ENCODE peak calls at places on chromosome 12, in four cellular contexts. O is K562, C is GM12878, B is HepG2. Y is an unnamed sample.

GRCh38 chr12:89571481-89572190 is 45.8 kb upstream of the POC1B start:
- DNase-seq in O (no peak), C (no peak), B (no peak), Y (no peak)

GRCh38 chr12:46110928-46111699 is 120.7 kb upstream of the SCAF11 start:
- DNase-seq in B (peak; percentile 60), C (no peak), O (no peak), Y (no peak)

GRCh38 chr12:65324056-65324455 is 45.6 kb downstream of the MSRB3 start:
- DNase-seq in B (no peak), C (no peak), O (no peak), Y (no peak)

GRCh38 chr12:20696181-20696580 is 1.0 kb downstream of the SLCO1C1 start:
- DNase-seq in C (no peak), O (no peak), B (no peak), Y (no peak)

GRCh38 chr12:55815473-55815872 is 2.1 kb downstream of the SARNP start:
- DNase-seq in C (no peak), O (no peak), B (no peak), Y (no peak)

GRCh38 chr12:10094648-10095047 is 4.1 kb downstream of the CLEC1A start:
- DNase-seq in O (no peak), B (no peak), C (no peak), Y (no peak)

GRCh38 chr12:14284189-14284722 is 81.2 kb upstream of the ATF7IP start:
- DNase-seq in O (peak; percentile 24), C (peak; percentile 40), B (no peak), Y (no peak)

GRCh38 chr12:45669093-45669492 is 60.4 kb upstream of the ARID2 start:
- DNase-seq in C (peak; percentile 68), O (no peak), B (no peak), Y (no peak)

GRCh38 chr12:26987634-26988424 is 26.4 kb downstream of the TM7SF3 start:
- DNase-seq in C (no peak), B (no peak), O (no peak), Y (no peak)

GRCh38 chr12:127165567-127166392 is 1101.2 kb upstream of the TMEM132C start:
- DNase-seq in C (no peak), B (peak; percentile 28), O (peak; percentile 92), Y (peak; percentile 93)

GRCh38 chr12:104790296-104791125 is 167.6 kb downstream of the SLC41A2 start:
- DNase-seq in C (peak; percentile 13), B (peak; percentile 5), O (peak; percentile 60), Y (peak; percentile 45)

GRCh38 chr12:11894890-11895289 is 175.8 kb upstream of the BCL2L14 start:
- DNase-seq in B (no peak), C (peak; percentile 31), O (no peak), Y (no peak)

GRCh38 chr12:51264297-51264696 is 5.9 kb downstream of the SMAGP start:
- DNase-seq in B (no peak), O (no peak), C (no peak), Y (no peak)

GRCh38 chr12:31008961-31009840 is 64.5 kb upstream of the DDX11 start:
- DNase-seq in B (no peak), C (no peak), O (no peak), Y (no peak)

GRCh38 chr12:110320548-110320947 is 39.5 kb downstream of the ATP2A2 start:
- DNase-seq in O (no peak), C (no peak), B (peak; percentile 31), Y (no peak)

GRCh38 chr12:92784795-92785562 is 82.2 kb downstream of the PLEKHG7 start:
- DNase-seq in O (peak; percentile 72), B (peak; percentile 85), C (peak; percentile 70), Y (peak; percentile 67)

GRCh38 chr12:99444859-99445316 is 202.7 kb upstream of the GARIN6 start:
- DNase-seq in C (no peak), O (no peak), B (no peak), Y (peak; percentile 19)

GRCh38 chr12:53051881-53052412 is 2.1 kb downstream of the TNS2 start:
- DNase-seq in O (no peak), C (no peak), B (no peak), Y (no peak)

GRCh38 chr12:111436811-111437210 is 31.1 kb downstream of the SH2B3 start:
- DNase-seq in C (no peak), O (no peak), B (no peak), Y (no peak)

GRCh38 chr12:76919388-76920181 is 40.8 kb upstream of the CSRP2 start:
- DNase-seq in B (no peak), O (no peak), C (no peak), Y (no peak)

GRCh38 chr12:95674088-95674595 is 116.4 kb downstream of the NTN4 start:
- DNase-seq in O (no peak), B (no peak), C (no peak), Y (no peak)

DNA sequence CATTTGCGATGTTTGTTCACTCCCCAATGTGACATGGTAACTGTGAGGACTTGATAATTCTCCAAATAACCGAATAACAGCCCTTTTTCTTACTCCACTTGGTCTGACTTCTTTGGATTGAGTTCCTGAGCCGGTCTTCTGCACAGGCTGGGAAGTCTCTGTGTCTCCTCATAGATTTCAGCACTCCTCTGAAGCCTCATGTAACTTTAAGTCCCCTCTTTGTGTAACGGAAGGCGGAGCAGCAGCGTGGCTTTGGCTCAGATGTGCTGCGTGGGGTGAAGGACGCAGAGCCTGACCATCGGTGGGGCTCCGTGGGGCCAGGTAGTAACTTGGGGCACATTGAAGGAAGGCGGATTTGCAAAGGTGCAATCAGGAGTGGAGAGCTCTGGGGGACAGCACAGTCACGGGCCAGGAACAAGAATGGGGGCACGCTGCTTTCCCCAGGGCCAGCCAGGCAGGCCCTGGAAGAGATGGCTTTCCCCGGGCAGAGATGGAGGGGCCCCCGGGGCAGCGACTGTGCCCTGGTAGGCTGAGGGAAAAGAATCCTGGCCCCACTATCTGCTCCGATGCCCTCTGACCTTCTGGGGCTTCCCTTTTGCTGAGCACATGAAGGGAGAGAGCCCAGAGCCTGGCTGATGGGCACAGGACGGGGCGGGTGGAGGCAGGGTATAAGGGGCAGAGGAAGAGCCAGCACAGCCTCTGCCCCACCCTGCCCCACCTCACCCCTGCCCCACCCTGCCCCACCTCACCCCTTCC is 56.8 kb downstream of the ADGRD1 start:
- DNase-seq in B (no peak), C (no peak), O (no peak), Y (no peak)
- TF ChIP-seq MYC in B (no peak), C (no peak), O (no peak), Y (no peak)

DNA sequence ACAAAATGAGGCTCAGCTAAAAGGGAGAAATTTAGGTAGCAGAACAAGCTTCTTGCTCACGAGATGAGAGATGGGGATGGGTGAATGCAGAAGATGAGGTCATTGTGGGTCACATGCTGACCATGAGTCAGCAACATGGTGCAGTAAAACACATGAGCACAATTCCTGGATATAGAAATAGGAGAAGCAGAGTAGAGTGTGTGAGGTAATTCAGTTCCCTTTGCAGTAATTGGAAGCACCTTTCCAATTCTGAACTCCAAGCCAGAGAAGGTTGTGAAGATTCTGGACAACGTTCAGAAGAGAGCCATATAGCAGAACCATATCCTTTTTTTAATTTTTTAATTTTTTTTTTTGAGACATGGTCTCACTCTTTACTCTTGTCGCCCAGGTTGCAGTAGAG is 62.0 kb upstream of the LMNTD1 start:
- DNase-seq in C (no peak), B (no peak), O (peak; percentile 14), Y (peak; percentile 39)
- TF ChIP-seq RFX5 in C (no peak), B (no peak), O (no peak), Y (no peak)

GRCh38 chr12:87136330-87136976 is 880.3 kb upstream of the MGAT4C start:
- DNase-seq in C (no peak), O (no peak), B (no peak), Y (peak; percentile 18)
- H3K9me3 ChIP-seq in C (no peaks in the 10 kb centered on the region), O (peaks cover 2% of the 10 kb centered on the region), B (peaks cover 52% of the 10 kb centered on the region), Y (peaks cover 8% of the 10 kb centered on the region)

GRCh38 chr12:4274396-4274959 is 916 bp downstream of the CCND2 start:
- DNase-seq in B (no peak), O (peak; percentile 26), C (no peak), Y (no peak)
- TF ChIP-seq MYC in B (no peak), O (no peak), C (no peak), Y (no peak)

GRCh38 chr12:6890789-6891624 is 13.6 kb upstream of the LRRC23 start:
- DNase-seq in B (peak; percentile 88), O (peak; percentile 92), C (peak; percentile 86), Y (peak; percentile 99)
- TF ChIP-seq RFX5 in B (peak; percentile 36), O (no peak), C (no peak), Y (no peak)

GRCh38 chr12:131219173-131220006 is 265.7 kb downstream of the ADGRD1 start:
- DNase-seq in C (no peak), O (no peak), B (no peak), Y (no peak)

GRCh38 chr12:131221946-131222249 is 268.2 kb downstream of the ADGRD1 start:
- DNase-seq in C (no peak), B (no peak), O (no peak), Y (no peak)

GRCh38 chr12:131220007-131220685 is 266.4 kb downstream of the ADGRD1 start:
- DNase-seq in O (no peak), C (no peak), B (no peak), Y (no peak)

GRCh38 chr12:131222271-131223139 is 268.8 kb downstream of the ADGRD1 start:
- DNase-seq in B (no peak), O (no peak), C (peak; percentile 75), Y (no peak)

DNA sequence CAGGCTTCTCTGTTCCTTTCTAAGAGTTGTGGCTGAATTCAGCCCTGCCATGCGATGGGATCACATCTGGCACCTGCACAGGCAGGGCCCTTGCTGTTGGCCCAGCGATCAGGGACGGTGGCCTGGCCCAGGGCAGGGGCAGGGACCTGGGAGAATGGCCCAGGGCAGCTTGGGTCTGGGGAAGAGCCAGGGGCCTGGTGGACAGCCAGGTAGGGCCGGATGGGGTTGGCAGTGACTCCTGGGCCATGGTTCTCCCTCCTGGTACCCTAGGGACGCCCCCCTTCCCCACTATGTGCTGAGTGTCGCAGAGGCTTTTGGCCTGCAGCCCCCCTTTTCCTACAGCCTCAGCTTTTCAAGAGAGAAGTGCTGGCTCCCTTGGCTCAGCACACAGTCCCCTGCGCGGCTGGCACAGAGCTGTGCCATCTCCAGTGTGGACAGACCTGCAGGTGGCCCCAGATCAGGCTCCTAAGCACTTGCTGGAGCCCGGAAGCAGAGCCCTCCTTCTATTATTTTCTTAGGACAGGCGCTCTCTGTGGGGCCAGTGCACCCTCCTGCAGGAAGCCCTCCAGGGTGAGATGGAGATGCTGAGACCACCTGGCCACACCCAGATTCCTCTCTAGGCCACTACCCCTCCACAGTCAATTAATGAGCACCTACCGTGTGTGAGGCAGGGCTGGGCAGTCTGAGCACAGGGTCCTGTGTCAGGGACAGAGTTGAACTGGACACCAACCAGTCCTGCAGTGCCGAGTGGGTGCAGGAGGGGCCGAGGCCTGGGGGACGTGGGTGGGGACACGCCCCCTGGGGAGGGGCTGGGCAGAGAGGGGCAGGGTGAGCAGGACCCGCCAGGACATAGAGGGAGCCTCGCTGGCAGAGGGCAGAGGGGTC is 267.6 kb downstream of the ADGRD1 start:
- DNase-seq in B (no peak), O (no peak), C (no peak), Y (no peak)
- H3K9me3 ChIP-seq in B (no peaks in the 10 kb centered on the region), O (no peaks in the 10 kb centered on the region), C (no peaks in the 10 kb centered on the region), Y (no peaks in the 10 kb centered on the region)

Y was measured in A549.